ENCODE peak calls at places on chromosomes 5 and 9, in nine cellular contexts. One of them, this sample, is unnamed.

GRCh38 chr9:109997682-109998081 is 210.3 kb downstream of the C9orf152 start:
- DNase-seq in stomach: no peak
- DNase-seq in AG04450: no peak
- DNase-seq in H9: no peak
- DNase-seq in right cardiac atrium: peak
- DNase-seq in left ventricle myocardium inferior: peak
- DNase-seq in CD8-positive, alpha-beta T cell: no peak
- DNase-seq in aorta: no peak
- DNase-seq in PC-3: no peak
- DNase-seq in this sample: no peak

GRCh38 chr9:80699551-80699998 is 989.8 kb downstream of the TLE1 start:
- DNase-seq in stomach: no peak
- DNase-seq in AG04450: peak
- DNase-seq in H9: no peak
- DNase-seq in right cardiac atrium: no peak
- DNase-seq in left ventricle myocardium inferior: no peak
- DNase-seq in CD8-positive, alpha-beta T cell: no peak
- DNase-seq in aorta: no peak
- DNase-seq in PC-3: peak
- DNase-seq in this sample: peak

GRCh38 chr9:92481029-92481633 is 1.2 kb downstream of the ASPN start:
- DNase-seq in stomach: no peak
- DNase-seq in AG04450: no peak
- DNase-seq in H9: no peak
- DNase-seq in right cardiac atrium: no peak
- DNase-seq in left ventricle myocardium inferior: no peak
- DNase-seq in CD8-positive, alpha-beta T cell: no peak
- DNase-seq in aorta: no peak
- DNase-seq in PC-3: peak
- DNase-seq in this sample: no peak

GRCh38 chr5:116577064-116577788 is 2.6 kb upstream of the SEMA6A start:
- DNase-seq in stomach: no peak
- DNase-seq in AG04450: no peak
- DNase-seq in H9: no peak
- DNase-seq in right cardiac atrium: no peak
- DNase-seq in left ventricle myocardium inferior: no peak
- DNase-seq in CD8-positive, alpha-beta T cell: no peak
- DNase-seq in aorta: no peak
- DNase-seq in PC-3: no peak
- DNase-seq in this sample: no peak

GRCh38 chr5:73985145-73985544 is 359.1 kb downstream of the ARHGEF28 start:
- DNase-seq in stomach: no peak
- DNase-seq in AG04450: peak
- DNase-seq in H9: no peak
- DNase-seq in right cardiac atrium: peak
- DNase-seq in left ventricle myocardium inferior: no peak
- DNase-seq in CD8-positive, alpha-beta T cell: no peak
- DNase-seq in aorta: no peak
- DNase-seq in PC-3: peak
- DNase-seq in this sample: no peak

GRCh38 chr9:136686794-136687711 is at the start of gene AGPAT2:
- DNase-seq in stomach: peak
- DNase-seq in AG04450: no peak
- DNase-seq in H9: peak
- DNase-seq in right cardiac atrium: peak
- DNase-seq in left ventricle myocardium inferior: peak
- DNase-seq in CD8-positive, alpha-beta T cell: peak
- DNase-seq in aorta: peak
- DNase-seq in PC-3: peak
- DNase-seq in this sample: no peak

GRCh38 chr5:137636846-137637515 is 98.9 kb downstream of the KLHL3 start:
- DNase-seq in stomach: no peak
- DNase-seq in AG04450: no peak
- DNase-seq in H9: no peak
- DNase-seq in right cardiac atrium: no peak
- DNase-seq in left ventricle myocardium inferior: no peak
- DNase-seq in CD8-positive, alpha-beta T cell: no peak
- DNase-seq in aorta: no peak
- DNase-seq in PC-3: no peak
- DNase-seq in this sample: no peak

GRCh38 chr5:175610898-175611297 is 47.0 kb upstream of the HRH2 start:
- DNase-seq in stomach: no peak
- DNase-seq in AG04450: no peak
- DNase-seq in H9: no peak
- DNase-seq in right cardiac atrium: no peak
- DNase-seq in left ventricle myocardium inferior: no peak
- DNase-seq in CD8-positive, alpha-beta T cell: no peak
- DNase-seq in aorta: no peak
- DNase-seq in PC-3: no peak
- DNase-seq in this sample: no peak

GRCh38 chr5:10602031-10602806 is 38.3 kb downstream of the ANKRD33B start:
- DNase-seq in stomach: no peak
- DNase-seq in AG04450: no peak
- DNase-seq in H9: no peak
- DNase-seq in right cardiac atrium: peak
- DNase-seq in left ventricle myocardium inferior: peak
- DNase-seq in CD8-positive, alpha-beta T cell: no peak
- DNase-seq in aorta: no peak
- DNase-seq in PC-3: no peak
- DNase-seq in this sample: no peak

GRCh38 chr5:9861664-9862256 is 231.6 kb upstream of the TAS2R1 start:
- DNase-seq in stomach: no peak
- DNase-seq in AG04450: no peak
- DNase-seq in H9: no peak
- DNase-seq in right cardiac atrium: no peak
- DNase-seq in left ventricle myocardium inferior: no peak
- DNase-seq in CD8-positive, alpha-beta T cell: no peak
- DNase-seq in aorta: no peak
- DNase-seq in PC-3: no peak
- DNase-seq in this sample: no peak

GRCh38 chr9:91867740-91868139 is 82.3 kb downstream of the ROR2 start:
- DNase-seq in stomach: no peak
- DNase-seq in AG04450: no peak
- DNase-seq in H9: no peak
- DNase-seq in right cardiac atrium: no peak
- DNase-seq in left ventricle myocardium inferior: no peak
- DNase-seq in CD8-positive, alpha-beta T cell: no peak
- DNase-seq in aorta: no peak
- DNase-seq in PC-3: no peak
- DNase-seq in this sample: no peak

GRCh38 chr5:66151030-66151429 is 6.9 kb downstream of the SREK1 start:
- DNase-seq in stomach: no peak
- DNase-seq in AG04450: no peak
- DNase-seq in H9: no peak
- DNase-seq in right cardiac atrium: no peak
- DNase-seq in left ventricle myocardium inferior: no peak
- DNase-seq in CD8-positive, alpha-beta T cell: no peak
- DNase-seq in aorta: no peak
- DNase-seq in PC-3: no peak
- DNase-seq in this sample: no peak

GRCh38 chr9:12818431-12819000 is 43.7 kb downstream of the LURAP1L start:
- DNase-seq in stomach: no peak
- DNase-seq in AG04450: no peak
- DNase-seq in H9: peak
- DNase-seq in right cardiac atrium: peak
- DNase-seq in left ventricle myocardium inferior: no peak
- DNase-seq in CD8-positive, alpha-beta T cell: no peak
- DNase-seq in aorta: peak
- DNase-seq in PC-3: peak
- DNase-seq in this sample: no peak

GRCh38 chr9:115650768-115651167 is 502.8 kb upstream of the PAPPA start:
- DNase-seq in stomach: no peak
- DNase-seq in AG04450: peak
- DNase-seq in H9: no peak
- DNase-seq in right cardiac atrium: no peak
- DNase-seq in left ventricle myocardium inferior: no peak
- DNase-seq in CD8-positive, alpha-beta T cell: no peak
- DNase-seq in aorta: no peak
- DNase-seq in PC-3: no peak
- DNase-seq in this sample: no peak
- H3K27ac ChIP-seq in stomach: peak
- H3K27ac ChIP-seq in AG04450: peak
- H3K27ac ChIP-seq in H9: no peak
- H3K27ac ChIP-seq in right cardiac atrium: no peak
- H3K27ac ChIP-seq in left ventricle myocardium inferior: peak
- H3K27ac ChIP-seq in CD8-positive, alpha-beta T cell: no peak
- H3K27ac ChIP-seq in aorta: peak
- H3K27ac ChIP-seq in PC-3: no peak
- H3K27ac ChIP-seq in this sample: peak

GRCh38 chr5:173479711-173480110 is 136.7 kb downstream of the BOD1 start:
- DNase-seq in stomach: no peak
- DNase-seq in AG04450: no peak
- DNase-seq in H9: no peak
- DNase-seq in right cardiac atrium: no peak
- DNase-seq in left ventricle myocardium inferior: no peak
- DNase-seq in CD8-positive, alpha-beta T cell: no peak
- DNase-seq in aorta: no peak
- DNase-seq in PC-3: no peak
- DNase-seq in this sample: no peak

GRCh38 chr5:173474881-173475287 is 141.6 kb downstream of the BOD1 start:
- DNase-seq in stomach: no peak
- DNase-seq in AG04450: no peak
- DNase-seq in H9: no peak
- DNase-seq in right cardiac atrium: no peak
- DNase-seq in left ventricle myocardium inferior: no peak
- DNase-seq in CD8-positive, alpha-beta T cell: no peak
- DNase-seq in aorta: no peak
- DNase-seq in PC-3: peak
- DNase-seq in this sample: no peak

GRCh38 chr5:173475780-173476179 is 140.7 kb downstream of the BOD1 start:
- DNase-seq in stomach: no peak
- DNase-seq in AG04450: no peak
- DNase-seq in H9: no peak
- DNase-seq in right cardiac atrium: no peak
- DNase-seq in left ventricle myocardium inferior: no peak
- DNase-seq in CD8-positive, alpha-beta T cell: no peak
- DNase-seq in aorta: no peak
- DNase-seq in PC-3: no peak
- DNase-seq in this sample: no peak

GRCh38 chr5:173480896-173481295 is 135.6 kb downstream of the BOD1 start:
- DNase-seq in stomach: no peak
- DNase-seq in AG04450: no peak
- DNase-seq in H9: no peak
- DNase-seq in right cardiac atrium: no peak
- DNase-seq in left ventricle myocardium inferior: no peak
- DNase-seq in CD8-positive, alpha-beta T cell: no peak
- DNase-seq in aorta: no peak
- DNase-seq in PC-3: peak
- DNase-seq in this sample: no peak

DNA sequence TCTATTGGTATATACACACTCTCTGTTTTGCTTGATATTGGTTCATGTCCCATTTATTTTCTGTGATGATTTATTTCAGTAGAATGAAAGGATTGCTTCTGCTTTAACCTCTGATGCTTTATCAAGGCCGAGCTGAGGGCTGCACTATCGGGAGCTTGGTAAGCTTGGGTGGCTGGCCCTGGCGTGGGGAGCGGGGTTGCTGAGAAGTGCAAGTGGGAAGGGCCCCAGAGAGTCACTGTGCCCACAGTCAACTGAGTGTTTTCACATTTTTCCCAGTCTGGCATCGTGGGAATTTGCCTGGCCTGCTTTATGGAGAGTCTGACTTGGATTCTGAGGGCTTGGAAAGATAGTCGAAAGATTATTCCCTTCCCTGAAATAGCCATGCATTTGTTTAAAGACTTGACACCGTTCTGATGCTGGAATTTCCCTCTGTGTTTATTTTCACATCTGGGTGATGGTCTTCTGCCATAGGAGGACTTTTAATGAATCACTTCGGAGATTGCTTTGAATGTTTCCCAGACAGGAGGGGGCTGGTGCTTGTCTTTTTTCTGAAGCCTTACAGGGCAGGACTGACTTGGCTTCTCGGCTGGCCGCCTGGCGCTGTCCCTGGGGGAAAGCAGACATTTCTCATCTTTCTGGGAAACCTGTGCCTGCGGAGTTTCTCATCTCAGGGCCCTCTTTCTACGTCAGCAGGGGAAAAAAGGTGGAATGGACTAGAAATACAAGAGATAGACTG is 139.0 kb downstream of the BOD1 start:
- DNase-seq in stomach: no peak
- DNase-seq in AG04450: no peak
- DNase-seq in H9: no peak
- DNase-seq in right cardiac atrium: peak
- DNase-seq in left ventricle myocardium inferior: no peak
- DNase-seq in CD8-positive, alpha-beta T cell: no peak
- DNase-seq in aorta: no peak
- DNase-seq in PC-3: no peak
- DNase-seq in this sample: no peak
- H3K27ac ChIP-seq in stomach: peak
- H3K27ac ChIP-seq in AG04450: peak
- H3K27ac ChIP-seq in H9: no peak
- H3K27ac ChIP-seq in right cardiac atrium: no peak
- H3K27ac ChIP-seq in left ventricle myocardium inferior: no peak
- H3K27ac ChIP-seq in CD8-positive, alpha-beta T cell: no peak
- H3K27ac ChIP-seq in aorta: peak
- H3K27ac ChIP-seq in PC-3: no peak
- H3K27ac ChIP-seq in this sample: no peak

DNA sequence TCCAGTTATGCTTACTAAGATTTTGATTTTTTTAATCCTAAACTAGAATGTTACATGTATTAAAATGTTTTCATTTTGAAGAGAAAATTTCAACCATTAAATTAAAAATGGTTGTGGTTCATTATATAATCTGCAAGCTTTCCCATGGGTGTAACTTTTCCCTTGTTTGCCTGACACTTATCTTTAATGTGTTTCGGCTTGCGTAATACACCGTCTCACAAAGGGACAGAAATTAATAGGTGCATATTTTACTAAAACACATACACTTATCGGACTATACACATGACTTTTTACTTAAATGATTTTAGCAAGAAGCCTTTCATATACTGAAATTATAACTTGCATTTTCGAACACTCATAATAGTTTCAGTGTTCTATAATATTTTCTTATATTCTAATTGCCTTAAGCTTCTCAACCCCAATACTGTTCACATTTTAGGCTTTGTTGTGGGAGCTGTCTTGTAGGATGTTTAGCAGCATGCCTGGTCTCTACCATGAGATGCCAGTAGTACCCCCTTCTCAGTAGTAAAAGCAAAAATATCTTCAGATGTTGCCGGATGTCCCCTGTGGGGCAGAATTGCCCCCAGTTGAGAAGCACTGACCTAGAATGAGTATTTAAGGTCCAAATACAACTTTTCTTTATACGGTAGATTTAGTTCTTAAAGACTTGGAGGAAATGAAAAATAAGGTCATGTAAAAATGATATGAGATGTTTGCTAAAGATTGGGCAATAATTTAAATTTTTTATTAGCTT is 28.6 kb downstream of the UGCG start:
- DNase-seq in stomach: no peak
- DNase-seq in AG04450: no peak
- DNase-seq in H9: no peak
- DNase-seq in right cardiac atrium: no peak
- DNase-seq in left ventricle myocardium inferior: no peak
- DNase-seq in CD8-positive, alpha-beta T cell: no peak
- DNase-seq in aorta: no peak
- DNase-seq in PC-3: no peak
- DNase-seq in this sample: no peak
- H3K27ac ChIP-seq in stomach: peak
- H3K27ac ChIP-seq in AG04450: no peak
- H3K27ac ChIP-seq in H9: no peak
- H3K27ac ChIP-seq in right cardiac atrium: no peak
- H3K27ac ChIP-seq in left ventricle myocardium inferior: peak
- H3K27ac ChIP-seq in CD8-positive, alpha-beta T cell: no peak
- H3K27ac ChIP-seq in aorta: no peak
- H3K27ac ChIP-seq in PC-3: no peak
- H3K27ac ChIP-seq in this sample: peak

GRCh38 chr5:58455495-58455894 is 4.4 kb downstream of the PLK2 start:
- DNase-seq in stomach: no peak
- DNase-seq in AG04450: no peak
- DNase-seq in H9: no peak
- DNase-seq in right cardiac atrium: no peak
- DNase-seq in left ventricle myocardium inferior: no peak
- DNase-seq in CD8-positive, alpha-beta T cell: no peak
- DNase-seq in aorta: no peak
- DNase-seq in PC-3: no peak
- DNase-seq in this sample: no peak
- H3K27ac ChIP-seq in stomach: no peak
- H3K27ac ChIP-seq in AG04450: no peak
- H3K27ac ChIP-seq in H9: no peak
- H3K27ac ChIP-seq in right cardiac atrium: no peak
- H3K27ac ChIP-seq in left ventricle myocardium inferior: peak
- H3K27ac ChIP-seq in CD8-positive, alpha-beta T cell: no peak
- H3K27ac ChIP-seq in aorta: peak
- H3K27ac ChIP-seq in PC-3: no peak
- H3K27ac ChIP-seq in this sample: peak